ENCODE peak calls at places on chromosomes 13 and 19, in seven cellular contexts. L is left ventricle myocardium superior; F is A549; Q is GM12865; O is NCI-H1105 treated with DMSO at 0.1 percent for 48 hours; C is activated effector memory CD4-positive, alpha-beta T cell treated with Interleukin-2 at 50 U/mL for 16 hours; U is AG08396. N is an unnamed sample.

GRCh38 chr13:34853161-34853560 is 88.9 kb upstream of the NBEA start:
- DNase-seq in U (no peak), Q (no peak), C (no peak), F (no peak), L (no peak), O (no peak), N (no peak)

GRCh38 chr13:26377038-26377437 is 123.1 kb downstream of the CDK8 start:
- DNase-seq in L (no peak), C (no peak), O (no peak), Q (peak), F (peak), U (peak), N (no peak)

GRCh38 chr13:112685856-112686255 is 4.0 kb upstream of the ATP11A start:
- DNase-seq in O (no peak), L (no peak), F (no peak), C (no peak), U (no peak), Q (no peak), N (no peak)

GRCh38 chr13:20997301-20998061 is 63.9 kb downstream of the LATS2 start:
- DNase-seq in C (no peak), F (no peak), U (peak), L (peak), Q (no peak), O (no peak), N (no peak)

GRCh38 chr13:47277774-47278173 is 380.9 kb upstream of the HTR2A start:
- DNase-seq in O (no peak), L (no peak), U (no peak), C (no peak), F (no peak), Q (no peak), N (no peak)

GRCh38 chr13:34044660-34045080 is 226.7 kb downstream of the RFC3 start:
- DNase-seq in C (no peak), O (no peak), U (peak), L (no peak), Q (no peak), F (peak), N (no peak)

GRCh38 chr19:2556221-2557092 is 80.5 kb downstream of the GADD45B start:
- DNase-seq in C (no peak), Q (no peak), O (no peak), F (no peak), U (no peak), L (peak), N (peak)

GRCh38 chr19:3700242-3701032 is at the start of gene PIP5K1C:
- DNase-seq in Q (peak), O (peak), F (peak), L (peak), C (peak), U (peak), N (peak)

GRCh38 chr19:16066611-16067104 is 9.6 kb upstream of the TPM4 start:
- DNase-seq in C (no peak), Q (peak), O (no peak), F (no peak), U (peak), L (no peak), N (peak)

GRCh38 chr13:30792257-30793000 is 57.1 kb downstream of the ALOX5AP start:
- DNase-seq in F (peak), O (peak), L (peak), C (no peak), U (peak), Q (no peak), N (peak)

GRCh38 chr19:49064768-49065611 is at the start of gene NTF4:
- DNase-seq in U (peak), F (peak), O (no peak), L (peak), C (no peak), Q (no peak), N (peak)

GRCh38 chr19:11446652-11447301 is 11.3 kb downstream of the PRKCSH start:
- DNase-seq in F (peak), U (peak), O (no peak), C (peak), L (peak), Q (no peak), N (no peak)

GRCh38 chr19:38592940-38593339 is 24.8 kb downstream of the MAP4K1 start:
- DNase-seq in F (no peak), U (no peak), C (no peak), Q (no peak), O (no peak), L (no peak), N (no peak)

GRCh38 chr13:93283255-93283654 is 56.6 kb downstream of the GPC6 start:
- DNase-seq in U (no peak), O (no peak), C (no peak), L (no peak), F (no peak), Q (no peak), N (no peak)

GRCh38 chr13:46341112-46341711 is 45.8 kb downstream of the RUBCNL start:
- DNase-seq in L (no peak), Q (peak), F (no peak), O (no peak), C (no peak), U (no peak), N (no peak)

GRCh38 chr13:112131740-112132113 is 64.8 kb downstream of the SOX1 start:
- DNase-seq in F (no peak), O (no peak), U (no peak), C (no peak), L (no peak), Q (no peak), N (peak)

GRCh38 chr13:30779608-30780007 is 44.3 kb downstream of the ALOX5AP start:
- DNase-seq in U (no peak), Q (no peak), O (no peak), L (no peak), C (no peak), F (no peak), N (no peak)

GRCh38 chr19:57350877-57351805 is at the start of gene ZNF304:
- DNase-seq in L (peak), O (peak), Q (peak), F (peak), C (peak), U (peak), N (peak)

GRCh38 chr13:45974500-45974899 is 78.0 kb downstream of the ZC3H13 start:
- DNase-seq in C (no peak), O (no peak), U (no peak), Q (no peak), L (no peak), F (no peak), N (no peak)

GRCh38 chr13:103515410-103515809 is 449.2 kb upstream of the SLC10A2 start:
- DNase-seq in O (no peak), L (no peak), C (no peak), Q (no peak), U (no peak), F (no peak), N (no peak)

GRCh38 chr13:91017031-91017668 is 330.3 kb upstream of the MIR17HG start:
- DNase-seq in Q (peak), U (peak), O (peak), F (peak), L (no peak), C (no peak), N (peak)